ENCODE peak calls at places on chromosomes 5 and 9, in four cellular contexts. D is AG04450, I is H7, O is cardiac fibroblast. T is an unnamed sample.

GRCh38 chr5:1315709-1316587 is 21.1 kb upstream of the TERT start:
- DNase-seq in D (no peak), I (peak; percentile 87), O (peak; percentile 11), T (no peak)

GRCh38 chr5:57784106-57784505 is 301.5 kb upstream of the ACTBL2 start:
- DNase-seq in D (no peak), I (no peak), O (peak; percentile 30), T (no peak)

GRCh38 chr5:57209316-57210040 is 35.6 kb downstream of the GPBP1 start:
- DNase-seq in D (no peak), I (no peak), O (peak; percentile 30), T (no peak)

GRCh38 chr5:157266286-157267007 is 524 bp downstream of the CYFIP2 start:
- DNase-seq in D (no peak), I (peak; percentile 81), O (no peak), T (peak; percentile 34)

GRCh38 chr9:113633782-113634596 is 170.5 kb downstream of the RGS3 start:
- DNase-seq in D (no peak), I (no peak), O (no peak), T (no peak)

GRCh38 chr5:17415282-17415681 is 82.7 kb upstream of the TAF11L2 start:
- DNase-seq in D (no peak), I (peak; percentile 54), O (no peak), T (no peak)

GRCh38 chr9:91162784-91163440 is 198.8 kb downstream of the AUH start:
- DNase-seq in D (no peak), I (peak; percentile 8), O (no peak), T (no peak)

GRCh38 chr9:35162605-35163315 is 951 bp downstream of the UNC13B start:
- DNase-seq in D (no peak), I (no peak), O (peak; percentile 13), T (no peak)

GRCh38 chr5:113205323-113205722 is 228.7 kb downstream of the DCP2 start:
- DNase-seq in D (no peak), I (no peak), O (no peak), T (no peak)